ENCODE peak calls at places on chromosome 11, in ten cellular contexts. W is activated naive CD8-positive, alpha-beta T cell treated with anti-CD3 and anti-CD28 coated beads, Interleukin-2, amount 50 U/mL, for 16 hours; Q is glomerular endothelial cell; T is CD8-positive, alpha-beta T cell; M is NCI-H82; N is GF-D8; D is type B pancreatic cell; L is cardiac muscle cell; Y is testis; R is activated CD4-positive, alpha-beta T cell treated with anti-CD3 and anti-CD28 coated beads, Interleukin-2, amount 10 ng/mL, durations not matched to agents 7 days and 5 days. G is an unnamed sample.

GRCh38 chr11:62054484-62055121 is 69.2 kb upstream of the INCENP start:
- DNase-seq in W (no peak), Q (peak; percentile 5), T (peak; percentile 37), M (peak; percentile 22), N (no peak), D (no peak), L (no peak), Y (no peak), R (peak; percentile 23), G (no peak)

GRCh38 chr11:64585150-64585549 is 5.9 kb upstream of the SLC22A12 start:
- DNase-seq in W (no peak), Q (no peak), T (no peak), M (no peak), N (no peak), D (no peak), L (no peak), Y (no peak), R (no peak), G (no peak)

GRCh38 chr11:96279421-96280290 is 63.3 kb downstream of the MAML2 start:
- DNase-seq in W (no peak), Q (no peak), T (no peak), M (no peak), N (no peak), D (no peak), L (no peak), Y (no peak), R (no peak), G (no peak)

GRCh38 chr11:78212586-78213371 is 24.1 kb downstream of the USP35 start:
- DNase-seq in W (no peak), Q (no peak), T (no peak), M (no peak), N (no peak), D (no peak), L (peak; percentile 59), Y (no peak), R (no peak), G (no peak)

GRCh38 chr11:86671386-86672006 is 920 bp downstream of the ME3 start:
- DNase-seq in W (no peak), Q (no peak), T (peak; percentile 16), M (peak; percentile 31), N (peak; percentile 21), D (no peak), L (no peak), Y (peak; percentile 86), R (no peak), G (no peak)

GRCh38 chr11:133907841-133908241 is 48.9 kb downstream of the IGSF9B start:
- DNase-seq in W (no peak), Q (no peak), T (no peak), M (no peak), N (no peak), D (no peak), L (no peak), Y (no peak), R (no peak), G (no peak)

GRCh38 chr11:61507962-61508824 is at the start of gene LRRC10B:
- DNase-seq in W (peak; percentile 1), Q (no peak), T (no peak), M (peak; percentile 88), N (no peak), D (peak; percentile 80), L (peak; percentile 80), Y (peak; percentile 67), R (peak; percentile 38), G (no peak)

GRCh38 chr11:109641549-109641948 is 219.6 kb downstream of the C11orf87 start:
- DNase-seq in W (no peak), Q (no peak), T (no peak), M (no peak), N (no peak), D (no peak), L (peak; percentile 82), Y (no peak), R (no peak), G (no peak)

GRCh38 chr11:96275807-96276594 is 67.0 kb downstream of the MAML2 start:
- DNase-seq in W (no peak), Q (no peak), T (no peak), M (no peak), N (no peak), D (no peak), L (peak; percentile 47), Y (no peak), R (no peak), G (no peak)